ENCODE peak calls at places on chromosomes 2 and 18, in nine cellular contexts. Y is kidney; H is putamen; J is GM13976; Q is psoas muscle; T is HTR-8/SVneo; M is NCI-H1092; A is activated CD8-positive, alpha-beta memory T cell treated with anti-CD3 and anti-CD28 coated beads for 48 hours; W is naive B cell. B is an unnamed sample.

GRCh38 chr2:179304424-179304823 is 39.8 kb upstream of the SESTD1 start:
- DNase-seq in Q (no peak), A (no peak), H (no peak), Y (no peak), T (no peak), J (no peak), W (no peak), M (no peak), B (no peak)

GRCh38 chr18:57768557-57769326 is 34.4 kb downstream of the ATP8B1 start:
- DNase-seq in Y (no peak), M (no peak), W (no peak), A (no peak), H (no peak), T (no peak), J (no peak), Q (peak), B (no peak)

GRCh38 chr2:28821295-28821958 is 10.8 kb downstream of the SPDYA start:
- DNase-seq in W (peak), Y (no peak), H (peak), A (no peak), Q (no peak), M (no peak), J (peak), T (peak), B (no peak)

GRCh38 chr2:8072907-8073306 is 608.9 kb upstream of the ID2 start:
- DNase-seq in W (no peak), J (no peak), T (no peak), Q (no peak), H (no peak), M (no peak), Y (no peak), A (no peak), B (no peak)

GRCh38 chr2:36059684-36060083 is 295.9 kb upstream of the CRIM1 start:
- DNase-seq in Q (no peak), W (peak), T (no peak), H (no peak), M (no peak), Y (no peak), A (no peak), J (peak), B (no peak)

GRCh38 chr2:211816739-211817138 is 721.9 kb downstream of the ERBB4 start:
- DNase-seq in T (no peak), Y (no peak), M (no peak), A (no peak), J (no peak), H (no peak), W (no peak), Q (no peak), B (no peak)

GRCh38 chr2:5121677-5122076 is 570.5 kb upstream of the SOX11 start:
- DNase-seq in T (no peak), W (no peak), Q (no peak), J (no peak), A (no peak), H (no peak), M (no peak), Y (no peak), B (no peak)

GRCh38 chr2:37244017-37244416 is 12.6 kb downstream of the NDUFAF7 start:
- DNase-seq in T (no peak), Y (no peak), A (no peak), Q (no peak), H (no peak), M (no peak), W (no peak), J (peak), B (no peak)

GRCh38 chr2:219291394-219291793 is 12.2 kb downstream of the DNAJB2 start:
- DNase-seq in M (no peak), J (no peak), W (no peak), T (no peak), A (no peak), H (no peak), Y (no peak), Q (no peak), B (no peak)

GRCh38 chr2:199940373-199940772 is 14.9 kb downstream of the TYW5 start:
- DNase-seq in T (no peak), W (no peak), H (no peak), A (no peak), Y (no peak), J (no peak), Q (no peak), M (no peak), B (no peak)

GRCh38 chr2:148674063-148675020 is 29.8 kb downstream of the EPC2 start:
- DNase-seq in W (peak), Q (no peak), J (peak), A (no peak), Y (no peak), H (no peak), T (peak), M (no peak), B (no peak)

GRCh38 chr18:23587220-23587642 is 925 bp upstream of the NPC1 start:
- DNase-seq in T (no peak), H (no peak), Q (no peak), M (no peak), W (no peak), A (no peak), J (no peak), Y (no peak), B (no peak)

GRCh38 chr2:101745711-101746694 is 48.5 kb downstream of the MAP4K4 start:
- DNase-seq in T (no peak), H (no peak), M (no peak), A (no peak), J (no peak), Q (no peak), W (no peak), Y (no peak), B (no peak)